ENCODE peak calls at places on chromosome 18, in ten cellular contexts. X is Ammon's horn; J is cardiac fibroblast; Y is A549; R is stimulated activated CD4-positive, alpha-beta T cell treated with anti-CD3 and anti-CD28 coated beads, Interleukin-4, amount 100 ng/mL, for 1 hour; V is activated gamma-delta T cell treated with Interleukin-2 at 50 U/mL for 16 hours; P is stimulated activated CD8-positive, alpha-beta memory T cell treated with anti-CD3 and anti-CD28 coated beads, Interleukin-15, amount 100 ng/mL, for 48 hours; O is GM12892; H is ovary; E is iris pigment epithelial cell. T is an unnamed sample.

GRCh38 chr18:54100466-54100865 is 124.0 kb downstream of the MBD2 start:
- DNase-seq in X (no peak), J (no peak), Y (no peak), R (no peak), V (no peak), P (no peak), O (no peak), H (no peak), E (no peak), T (no peak)

GRCh38 chr18:21243041-21243431 is 1.0 kb downstream of the GREB1L start:
- DNase-seq in X (peak), J (peak), Y (peak), R (no peak), V (no peak), P (no peak), O (no peak), H (no peak), E (peak), T (no peak)

GRCh38 chr18:8706545-8706980 is 1.2 kb downstream of the MTCL1 start:
- DNase-seq in X (no peak), J (no peak), Y (no peak), R (peak), V (peak), P (no peak), O (peak), H (peak), E (no peak), T (no peak)

GRCh38 chr18:55096261-55097026 is 137.2 kb upstream of the CCDC68 start:
- DNase-seq in X (peak), J (peak), Y (peak), R (no peak), V (no peak), P (no peak), O (no peak), H (peak), E (peak), T (peak)

GRCh38 chr18:32289480-32290075 is 99.7 kb downstream of the MEP1B start:
- DNase-seq in X (peak), J (peak), Y (peak), R (no peak), V (no peak), P (no peak), O (no peak), H (no peak), E (peak), T (peak)

GRCh38 chr18:68462148-68462547 is 252.8 kb downstream of the TMX3 start:
- DNase-seq in X (no peak), J (no peak), Y (no peak), R (no peak), V (no peak), P (no peak), O (no peak), H (no peak), E (peak), T (no peak)

GRCh38 chr18:55195863-55196262 is 236.6 kb upstream of the CCDC68 start:
- DNase-seq in X (no peak), J (no peak), Y (no peak), R (no peak), V (no peak), P (no peak), O (no peak), H (no peak), E (no peak), T (no peak)

GRCh38 chr18:68638613-68639012 is 76.3 kb downstream of the TMX3 start:
- DNase-seq in X (no peak), J (no peak), Y (no peak), R (no peak), V (no peak), P (no peak), O (no peak), H (no peak), E (no peak), T (no peak)

GRCh38 chr18:25326231-25327042 is 25.5 kb downstream of the ZNF521 start:
- DNase-seq in X (no peak), J (no peak), Y (no peak), R (no peak), V (no peak), P (no peak), O (no peak), H (no peak), E (no peak), T (no peak)

GRCh38 chr18:67926929-67927864 is 410.7 kb upstream of the DSEL start:
- DNase-seq in X (no peak), J (no peak), Y (no peak), R (no peak), V (no peak), P (no peak), O (no peak), H (no peak), E (no peak), T (no peak)

T was measured in endothelial cell of umbilical vein.